ENCODE peak calls at places on chromosome 3, in six cellular contexts. Q, X, K, T, I and N are unnamed samples.

GRCh38 chr3:192449036-192449435 is 278.3 kb downstream of the FGF12 start:
- DNase-seq in Q (peak; percentile 32), X (no peak), K (no peak), T (no peak), I (peak; percentile 41), N (peak; percentile 8)

GRCh38 chr3:194150252-194150934 is 14.4 kb downstream of the HES1 start:
- DNase-seq in Q (no peak), X (peak; percentile 87), K (no peak), T (no peak), I (peak; percentile 58), N (no peak)

GRCh38 chr3:197019021-197019420 is 10.6 kb downstream of the MELTF start:
- DNase-seq in Q (no peak), X (no peak), K (no peak), T (no peak), I (peak; percentile 38), N (no peak)

GRCh38 chr3:133211449-133211848 is 173.3 kb downstream of the TMEM108 start:
- DNase-seq in Q (peak; percentile 20), X (no peak), K (no peak), T (no peak), I (no peak), N (no peak)

GRCh38 chr3:16496408-16497222 is 16.9 kb downstream of the RFTN1 start:
- DNase-seq in Q (no peak), X (no peak), K (no peak), T (no peak), I (no peak), N (peak; percentile 36)

GRCh38 chr3:16448691-16449090 is 64.8 kb downstream of the RFTN1 start:
- DNase-seq in Q (no peak), X (peak; percentile 53), K (no peak), T (peak; percentile 76), I (no peak), N (peak; percentile 97)

GRCh38 chr3:64351713-64352595 is 126.7 kb upstream of the PRICKLE2 start:
- DNase-seq in Q (no peak), X (no peak), K (no peak), T (no peak), I (no peak), N (no peak)

GRCh38 chr3:106589306-106589942 is 720.6 kb upstream of the CBLB start:
- DNase-seq in Q (no peak), X (no peak), K (no peak), T (no peak), I (no peak), N (peak; percentile 82)

GRCh38 chr3:62415312-62415791 is 42.0 kb upstream of the FEZF2 start:
- DNase-seq in Q (peak; percentile 2), X (no peak), K (no peak), T (no peak), I (no peak), N (no peak)

GRCh38 chr3:45978348-45978747 is 17.3 kb downstream of the FYCO1 start:
- DNase-seq in Q (no peak), X (peak; percentile 85), K (no peak), T (no peak), I (peak; percentile 71), N (no peak)

GRCh38 chr3:183911763-183912506 is 27.3 kb upstream of the PARL start:
- DNase-seq in Q (no peak), X (peak; percentile 87), K (no peak), T (no peak), I (no peak), N (no peak)

GRCh38 chr3:141204343-141204742 is 27.3 kb upstream of the PXYLP1 start:
- DNase-seq in Q (no peak), X (no peak), K (no peak), T (no peak), I (no peak), N (no peak)

GRCh38 chr3:5240740-5241139 is 53.2 kb downstream of the EDEM1 start:
- DNase-seq in Q (no peak), X (no peak), K (no peak), T (no peak), I (no peak), N (no peak)

GRCh38 chr3:120435621-120436020 is 15.2 kb downstream of the FSTL1 start:
- DNase-seq in Q (no peak), X (peak; percentile 96), K (no peak), T (no peak), I (peak; percentile 51), N (peak; percentile 72)